ENCODE peak calls at places on chromosomes 2 and 18, in ten cellular contexts. W is cerebellum; P is SK-MEL-5; H is GM12865; D is EL; Z is CD4-positive, CD25-positive, alpha-beta regulatory T cell; I is A549; M is activated CD4-positive, alpha-beta T cell treated with anti-CD3 and anti-CD28 coated beads, Interleukin-2, amount 10 ng/mL, durations not matched to agents 7 days and 5 days; A is AG08395; R is T-cell. E is an unnamed sample.

GRCh38 chr18:68284236-68284635 is 430.7 kb downstream of the TMX3 start:
- DNase-seq in A (no peak), R (no peak), H (no peak), M (no peak), Z (no peak), P (no peak), D (no peak), I (no peak), W (no peak), E (no peak)

GRCh38 chr2:191274404-191274803 is 29.2 kb downstream of the MYO1B start:
- DNase-seq in M (no peak), P (no peak), D (no peak), Z (no peak), H (no peak), A (no peak), I (no peak), R (no peak), W (no peak), E (no peak)

GRCh38 chr2:96145028-96145939 is at the start of gene DUSP2:
- DNase-seq in A (peak), W (peak), P (no peak), Z (peak), D (peak), M (peak), I (peak), R (peak), H (peak), E (peak)

GRCh38 chr2:10405441-10405840 is 42.7 kb downstream of the ODC1 start:
- DNase-seq in Z (no peak), W (peak), D (peak), P (peak), I (peak), H (no peak), A (peak), M (no peak), R (no peak), E (no peak)

GRCh38 chr18:77086656-77087390 is 45.8 kb downstream of the MBP start:
- DNase-seq in P (no peak), R (no peak), H (no peak), I (no peak), Z (no peak), A (no peak), W (no peak), D (no peak), M (no peak), E (no peak)

GRCh38 chr2:177314194-177314593 is 49.7 kb upstream of the NFE2L2 start:
- DNase-seq in H (no peak), R (no peak), P (no peak), A (peak), I (no peak), D (no peak), M (no peak), W (no peak), Z (no peak), E (no peak)

GRCh38 chr2:228023619-228024018 is 152.2 kb downstream of the DAW1 start:
- DNase-seq in M (no peak), H (no peak), D (no peak), I (peak), Z (no peak), R (no peak), A (no peak), P (no peak), W (no peak), E (no peak)

GRCh38 chr18:59823611-59824195 is 76.1 kb upstream of the PMAIP1 start:
- DNase-seq in I (peak), H (peak), W (peak), A (peak), Z (peak), P (peak), D (peak), M (peak), R (no peak), E (peak)

GRCh38 chr18:8480506-8481328 is 128.5 kb upstream of the RAB12 start:
- DNase-seq in W (peak), D (peak), M (no peak), A (peak), H (peak), Z (no peak), I (peak), R (no peak), P (peak), E (no peak)

GRCh38 chr18:44231936-44232335 is 448.8 kb upstream of the SETBP1 start:
- DNase-seq in I (no peak), H (no peak), P (no peak), R (no peak), Z (no peak), A (no peak), D (no peak), W (no peak), M (no peak), E (no peak)

GRCh38 chr18:7608174-7608550 is 41.0 kb downstream of the PTPRM start:
- DNase-seq in A (peak), D (peak), P (no peak), Z (no peak), I (no peak), R (no peak), W (no peak), M (no peak), H (no peak), E (no peak)